ENCODE peak calls at places on chromosomes 16 and 17, in seven cellular contexts. H is activated CD4-positive, alpha-beta T cell treated with anti-CD3 and anti-CD28 coated beads, Interleukin-2, amount 50 U/mL, for 1 hour; I is GF-D8; M is NCI-H460; R is GM12892; A is omental fat pad; L is ascending aorta. Y is an unnamed sample.

GRCh38 chr16:48126801-48127644 is 28.8 kb downstream of the ABCC12 start:
- DNase-seq in I (no peak), A (no peak), R (no peak), L (no peak), M (peak), H (no peak), Y (no peak)

GRCh38 chr17:68257924-68258323 is 10.1 kb downstream of the AMZ2 start:
- DNase-seq in L (no peak), A (no peak), I (no peak), M (no peak), R (no peak), H (no peak), Y (no peak)

GRCh38 chr17:80261159-80261894 is 675 bp downstream of the RNF213 start:
- DNase-seq in L (peak), I (peak), H (peak), M (peak), A (peak), R (no peak), Y (no peak)

GRCh38 chr16:81371106-81371505 is 56.3 kb downstream of the GAN start:
- DNase-seq in L (no peak), H (no peak), A (no peak), M (no peak), R (no peak), I (no peak), Y (no peak)

GRCh38 chr16:68183033-68183432 is 52.9 kb downstream of the ESRP2 start:
- DNase-seq in L (no peak), H (no peak), M (no peak), A (no peak), I (no peak), R (no peak), Y (no peak)

GRCh38 chr17:40552806-40553693 is 12.2 kb downstream of the CCR7 start:
- DNase-seq in L (peak), R (no peak), H (peak), I (no peak), A (no peak), M (no peak), Y (no peak)

GRCh38 chr17:37088459-37088858 is 139.7 kb downstream of the AATF start:
- DNase-seq in L (no peak), I (no peak), M (no peak), A (no peak), H (no peak), R (no peak), Y (no peak)

GRCh38 chr17:80793421-80793820 is 198.2 kb upstream of the CHMP6 start:
- DNase-seq in M (no peak), A (no peak), L (no peak), R (no peak), H (no peak), I (no peak), Y (no peak)

GRCh38 chr16:48959204-48959603 is 322.4 kb downstream of the CBLN1 start:
- DNase-seq in H (no peak), I (no peak), A (no peak), M (no peak), L (no peak), R (no peak), Y (no peak)

GRCh38 chr17:3011891-3012290 is 51.5 kb downstream of the OR1D5 start:
- DNase-seq in I (no peak), L (no peak), H (no peak), A (no peak), M (no peak), R (no peak), Y (no peak)

GRCh38 chr17:81323411-81323868 is 28.3 kb upstream of the SLC38A10 start:
- DNase-seq in H (no peak), L (no peak), M (no peak), R (no peak), A (no peak), I (no peak), Y (no peak)

GRCh38 chr16:82368041-82368440 is 198.0 kb upstream of the MPHOSPH6 start:
- DNase-seq in L (no peak), H (no peak), I (no peak), R (peak), A (no peak), M (peak), Y (no peak)

GRCh38 chr17:75153854-75154194 is 488 bp downstream of the JPT1 start:
- DNase-seq in A (no peak), I (no peak), R (no peak), M (no peak), L (no peak), H (no peak), Y (no peak)

GRCh38 chr17:79948406-79948917 is 87.2 kb downstream of the TBC1D16 start:
- DNase-seq in I (no peak), A (no peak), L (peak), R (peak), H (no peak), M (no peak), Y (no peak)

Y was measured in cortex of kidney.